ENCODE peak calls at places on chromosomes 2 and 18, in ten cellular contexts. U, N, Y, H, D, C, Q, F, X and K are unnamed samples.

GRCh38 chr2:72113847-72114692 is 33.6 kb downstream of the CYP26B1 start:
- DNase-seq in U (no peak), N (no peak), Y (no peak), H (no peak), D (no peak), C (no peak), Q (no peak), F (no peak), X (peak; percentile 7), K (no peak)

GRCh38 chr2:42569883-42570282 is 1.5 kb downstream of the MTA3 start:
- DNase-seq in U (no peak), N (no peak), Y (no peak), H (no peak), D (no peak), C (no peak), Q (no peak), F (no peak), X (no peak), K (no peak)

GRCh38 chr2:66462196-66462825 is 27.4 kb downstream of the MEIS1 start:
- DNase-seq in U (no peak), N (no peak), Y (no peak), H (no peak), D (no peak), C (no peak), Q (no peak), F (no peak), X (no peak), K (no peak)

GRCh38 chr2:203532957-203533695 is 2.0 kb downstream of the RAPH1 start:
- DNase-seq in U (no peak), N (peak; percentile 48), Y (no peak), H (no peak), D (no peak), C (peak; percentile 36), Q (no peak), F (peak; percentile 20), X (no peak), K (no peak)

GRCh38 chr2:64751286-64752260 is 97.9 kb upstream of the SERTAD2 start:
- DNase-seq in U (peak; percentile 47), N (peak; percentile 27), Y (peak; percentile 100), H (no peak), D (peak; percentile 96), C (peak; percentile 49), Q (peak; percentile 100), F (no peak), X (peak; percentile 98), K (no peak)

GRCh38 chr18:56935531-56936040 is 211.3 kb upstream of the BOD1L2 start:
- DNase-seq in U (no peak), N (no peak), Y (no peak), H (no peak), D (no peak), C (no peak), Q (no peak), F (no peak), X (no peak), K (no peak)

GRCh38 chr2:215171151-215171550 is 32.7 kb upstream of the ABCA12 start:
- DNase-seq in U (peak; percentile 38), N (peak; percentile 1), Y (no peak), H (no peak), D (no peak), C (no peak), Q (no peak), F (no peak), X (no peak), K (no peak)

GRCh38 chr2:133235959-133236358 is 332.3 kb downstream of the NCKAP5 start:
- DNase-seq in U (no peak), N (no peak), Y (no peak), H (no peak), D (no peak), C (peak; percentile 87), Q (no peak), F (no peak), X (no peak), K (no peak)

GRCh38 chr2:101360229-101360628 is 27.1 kb downstream of the CREG2 start:
- DNase-seq in U (no peak), N (no peak), Y (no peak), H (no peak), D (no peak), C (peak; percentile 52), Q (no peak), F (no peak), X (no peak), K (no peak)

GRCh38 chr2:175063741-175064140 is 58.6 kb upstream of the CHN1 start:
- DNase-seq in U (no peak), N (no peak), Y (no peak), H (no peak), D (no peak), C (peak; percentile 32), Q (no peak), F (no peak), X (no peak), K (no peak)

GRCh38 chr2:148643998-148644884 is at the start of gene EPC2:
- DNase-seq in U (peak; percentile 89), N (peak; percentile 75), Y (peak; percentile 98), H (peak; percentile 82), D (peak; percentile 81), C (peak; percentile 80), Q (peak; percentile 96), F (peak; percentile 88), X (peak; percentile 88), K (peak; percentile 88)

GRCh38 chr2:148643421-148643820 is 1.1 kb upstream of the EPC2 start:
- DNase-seq in U (no peak), N (no peak), Y (no peak), H (no peak), D (no peak), C (no peak), Q (no peak), F (no peak), X (no peak), K (no peak)

GRCh38 chr2:148644885-148645134 is 259 bp downstream of the EPC2 start:
- DNase-seq in U (no peak), N (no peak), Y (no peak), H (no peak), D (no peak), C (no peak), Q (no peak), F (no peak), X (no peak), K (no peak)

GRCh38 chr2:148642112-148642744 is 2.3 kb upstream of the EPC2 start:
- DNase-seq in U (no peak), N (no peak), Y (no peak), H (no peak), D (no peak), C (no peak), Q (no peak), F (no peak), X (no peak), K (no peak)

DNA sequence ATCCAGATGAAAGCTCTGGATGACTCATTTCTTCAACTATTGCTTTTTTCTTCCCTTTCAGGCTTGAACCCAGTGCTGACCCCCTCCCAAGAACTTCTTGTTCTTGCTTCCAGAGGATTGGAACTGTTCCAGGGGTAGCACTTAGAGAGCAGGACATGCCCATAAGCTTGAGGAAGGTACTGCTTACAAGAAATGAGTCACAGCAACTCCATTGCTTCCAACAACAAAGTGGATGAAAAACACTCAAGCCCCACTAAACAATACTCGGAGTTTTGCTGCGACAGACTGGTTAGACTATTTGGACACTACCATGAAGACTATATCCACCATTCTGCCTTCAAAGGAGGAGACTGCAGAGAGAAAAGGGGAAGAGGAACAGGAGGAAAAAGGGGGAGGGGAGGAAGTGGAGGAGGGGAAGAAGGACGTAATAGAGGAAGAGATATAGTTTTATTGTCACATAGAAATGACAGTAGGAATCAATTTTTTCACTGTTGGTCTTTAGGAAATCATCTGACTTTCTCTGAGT is 1.6 kb upstream of the EPC2 start:
- DNase-seq in U (no peak), N (peak; percentile 34), Y (no peak), H (no peak), D (no peak), C (no peak), Q (no peak), F (no peak), X (peak; percentile 18), K (no peak)
- H3K27ac ChIP-seq in U (no peak overlapping the region), N (no peak overlapping the region), Y (no peak overlapping the region), H (no peak overlapping the region), D (no peak overlapping the region), C (no peak overlapping the region), Q (no peak overlapping the region), F (no peak overlapping the region), X (no peak overlapping the region), K (no peak overlapping the region)

DNA sequence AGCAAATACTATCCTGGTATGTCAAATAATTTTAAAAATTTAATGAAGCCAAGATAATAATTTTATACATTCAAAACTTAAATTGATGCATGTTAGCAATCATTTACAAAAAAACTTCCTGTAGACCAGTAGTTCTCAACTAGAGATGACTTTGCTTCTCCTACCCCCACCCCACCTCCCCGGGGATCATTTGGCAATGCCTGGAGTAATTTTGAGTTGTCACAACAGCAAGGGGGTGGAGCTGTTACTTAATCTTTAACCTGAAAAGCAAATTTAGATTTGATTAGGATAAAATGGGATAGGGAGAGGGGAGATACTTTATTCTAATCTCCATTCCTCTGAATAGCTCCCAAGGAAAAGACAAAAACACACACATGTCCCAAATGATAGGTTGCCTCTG is 4.2 kb downstream of the SLC40A1 start:
- DNase-seq in U (no peak), N (no peak), Y (no peak), H (no peak), D (no peak), C (no peak), Q (no peak), F (no peak), X (no peak), K (no peak)
- H3K27ac ChIP-seq in U (no peak overlapping the region), N (no peak overlapping the region), Y (peak overlapping the region; percentile 92), H (no peak overlapping the region), D (no peak overlapping the region), C (no peak overlapping the region), Q (no peak overlapping the region), F (no peak overlapping the region), X (no peak overlapping the region), K (no peak overlapping the region)

DNA sequence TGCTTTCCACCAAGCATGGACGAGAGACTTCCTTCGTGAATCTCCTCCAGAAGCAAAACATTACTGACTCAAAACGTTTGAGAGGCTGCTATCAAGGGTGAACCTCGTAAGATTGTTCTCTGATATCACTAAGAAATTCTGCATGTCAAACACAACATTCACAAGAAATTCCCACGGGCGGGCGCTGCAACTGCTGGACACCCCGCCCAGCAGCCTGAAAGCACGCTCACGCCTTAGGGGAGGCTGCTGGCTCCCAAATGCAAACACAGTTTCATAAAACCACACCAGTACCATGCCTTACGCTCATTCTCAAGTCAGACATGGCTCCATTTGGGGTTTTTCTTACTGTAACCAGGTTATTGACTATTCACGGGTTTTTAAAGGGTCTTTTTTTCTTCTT is 39.0 kb downstream of the MBP start:
- DNase-seq in U (no peak), N (no peak), Y (no peak), H (no peak), D (no peak), C (no peak), Q (peak; percentile 41), F (no peak), X (no peak), K (no peak)
- H3K27ac ChIP-seq in U (no peak overlapping the region), N (no peak overlapping the region), Y (no peak overlapping the region), H (no peak overlapping the region), D (no peak overlapping the region), C (no peak overlapping the region), Q (no peak overlapping the region), F (no peak overlapping the region), X (no peak overlapping the region), K (no peak overlapping the region)

DNA sequence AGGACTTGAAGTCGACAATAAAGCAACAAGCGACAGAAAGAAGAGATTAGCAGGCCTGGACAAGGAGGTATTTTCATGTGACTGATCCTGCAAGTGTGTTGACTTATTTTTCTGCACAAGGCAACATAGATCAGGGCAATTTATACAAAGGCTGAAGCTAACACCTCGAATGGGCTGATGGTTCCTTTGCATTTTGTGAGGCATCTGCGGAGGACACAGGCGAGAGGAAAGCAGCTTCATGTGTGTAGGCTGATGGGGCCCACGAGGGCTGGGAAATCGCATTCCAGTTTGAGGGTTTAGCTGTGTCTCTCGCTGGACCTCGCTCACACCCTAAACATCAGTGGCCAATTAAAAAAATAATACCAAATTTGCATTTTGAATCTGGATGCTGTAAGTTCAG is 382.1 kb downstream of the SOX11 start:
- DNase-seq in U (no peak), N (no peak), Y (no peak), H (no peak), D (no peak), C (peak; percentile 2), Q (no peak), F (peak; percentile 41), X (no peak), K (no peak)
- H3K27ac ChIP-seq in U (no peak overlapping the region), N (peak overlapping the region; percentile 86), Y (no peak overlapping the region), H (no peak overlapping the region), D (no peak overlapping the region), C (no peak overlapping the region), Q (no peak overlapping the region), F (peak overlapping the region; percentile 78), X (no peak overlapping the region), K (no peak overlapping the region)